ENCODE peak calls at places on chromosomes 4 and X, in six cellular contexts. T is GM23248, L is GM23338, N is PC-9, Q is HCT116, F is hepatocyte. G is an unnamed sample.

GRCh38 chr4:109052699-109053656 is 249.5 kb downstream of the COL25A1 start:
- DNase-seq in T (no peak), L (no peak), N (no peak), Q (no peak), F (no peak), G (no peak)

GRCh38 chr4:100516225-100516624 is 1.6 kb downstream of the EMCN start:
- DNase-seq in T (peak; percentile 14), L (no peak), N (no peak), Q (no peak), F (no peak), G (no peak)

GRCh38 chr4:20273793-20274192 is 22.1 kb downstream of the SLIT2 start:
- DNase-seq in T (no peak), L (peak; percentile 14), N (no peak), Q (no peak), F (no peak), G (no peak)

GRCh38 chrX:115892787-115893671 is 277.5 kb upstream of the AGTR2 start:
- DNase-seq in T (peak; percentile 17), L (peak; percentile 38), N (peak; percentile 95), Q (peak; percentile 40), F (no peak), G (peak; percentile 44)

GRCh38 chrX:121322159-121322558 is 274.7 kb downstream of the GLUD2 start:
- DNase-seq in T (peak; percentile 4), L (no peak), N (no peak), Q (no peak), F (no peak), G (no peak)

GRCh38 chr4:15729910-15730533 is 27.2 kb downstream of the BST1 start:
- DNase-seq in T (peak; percentile 62), L (peak; percentile 77), N (peak; percentile 54), Q (peak; percentile 19), F (peak; percentile 63), G (peak; percentile 61)

GRCh38 chr4:84708406-84709135 is 125.6 kb downstream of the CDS1 start:
- DNase-seq in T (peak; percentile 39), L (no peak), N (no peak), Q (no peak), F (no peak), G (no peak)

GRCh38 chrX:9790866-9791265 is 4.6 kb downstream of the SHROOM2 start:
- DNase-seq in T (no peak), L (no peak), N (no peak), Q (no peak), F (peak; percentile 19), G (no peak)

GRCh38 chrX:46647251-46647650 is 73.7 kb downstream of the CHST7 start:
- DNase-seq in T (peak; percentile 24), L (peak; percentile 7), N (no peak), Q (no peak), F (no peak), G (no peak)

GRCh38 chr4:169256101-169256612 is 14.6 kb downstream of the SH3RF1 start:
- DNase-seq in T (peak; percentile 80), L (no peak), N (no peak), Q (no peak), F (no peak), G (no peak)

GRCh38 chr4:184255361-184255760 is 37.7 kb upstream of the ENPP6 start:
- DNase-seq in T (no peak), L (no peak), N (no peak), Q (no peak), F (no peak), G (no peak)

GRCh38 chr4:97370581-97370980 is 772.7 kb downstream of the STPG2 start:
- DNase-seq in T (no peak), L (no peak), N (no peak), Q (no peak), F (no peak), G (no peak)

GRCh38 chrX:34654939-34655338 is 2.1 kb downstream of the TMEM47 start:
- DNase-seq in T (peak; percentile 26), L (peak; percentile 49), N (no peak), Q (no peak), F (no peak), G (no peak)

GRCh38 chr4:40446785-40447184 is 111.7 kb downstream of the CHRNA9 start:
- DNase-seq in T (peak; percentile 2), L (no peak), N (no peak), Q (no peak), F (peak; percentile 44), G (no peak)

GRCh38 chr4:173519130-173520101 is 10.6 kb downstream of the HAND2 start:
- DNase-seq in T (peak; percentile 70), L (peak; percentile 45), N (no peak), Q (no peak), F (peak; percentile 69), G (no peak)
- TF ChIP-seq EZH2 in T (no peak), L (peak; percentile 98), N (no peak), Q (no peak), F (no peak), G (no peak)

DNA sequence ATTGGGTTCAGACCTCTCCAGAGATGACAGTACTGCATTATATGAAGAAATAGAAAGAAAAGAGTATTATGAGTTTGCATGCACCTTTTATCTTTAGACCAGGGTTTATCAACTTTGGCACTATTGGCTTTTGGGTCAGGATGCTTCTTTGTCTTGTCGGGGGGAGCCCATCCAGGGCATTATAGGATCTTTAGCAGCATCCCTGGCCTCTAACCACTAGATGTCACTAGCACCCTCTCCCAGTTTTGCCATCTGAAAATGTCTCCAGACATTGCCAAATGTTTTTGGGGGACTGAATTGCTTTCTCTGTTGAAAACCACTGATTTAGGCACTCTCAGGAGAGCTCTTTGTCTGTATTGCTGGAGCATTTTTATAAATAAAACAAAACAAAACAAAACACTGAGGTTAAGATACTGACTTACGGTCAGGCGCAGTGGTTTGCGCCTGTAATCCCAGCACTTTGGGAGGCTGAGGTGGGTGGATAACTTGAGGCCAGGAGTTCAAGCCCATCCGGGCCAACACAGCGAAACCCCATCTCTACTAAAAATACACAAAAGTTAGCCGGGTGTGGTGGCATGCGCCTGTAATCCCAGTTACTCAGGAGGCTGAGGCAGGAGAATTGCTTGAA is 23.6 kb downstream of the CA5B start:
- DNase-seq in T (peak; percentile 44), L (peak; percentile 70), N (no peak), Q (no peak), F (peak; percentile 53), G (peak; percentile 20)
- H3K9me2 ChIP-seq in T (no peaks in the 10 kb centered on the region), L (no peaks in the 10 kb centered on the region), N (no peaks in the 10 kb centered on the region), Q (no peaks in the 10 kb centered on the region), F (no peaks in the 10 kb centered on the region), G (no peaks in the 10 kb centered on the region)

GRCh38 chr4:55348436-55348835 is 2.4 kb downstream of the SRD5A3 start:
- DNase-seq in T (peak; percentile 68), L (no peak), N (peak; percentile 37), Q (no peak), F (no peak), G (no peak)
- H3K4me3 ChIP-seq in T (peak overlapping the region; percentile 84), L (no peak overlapping the region), N (no peak overlapping the region), Q (no peak overlapping the region), F (no peak overlapping the region), G (no peak overlapping the region)

DNA sequence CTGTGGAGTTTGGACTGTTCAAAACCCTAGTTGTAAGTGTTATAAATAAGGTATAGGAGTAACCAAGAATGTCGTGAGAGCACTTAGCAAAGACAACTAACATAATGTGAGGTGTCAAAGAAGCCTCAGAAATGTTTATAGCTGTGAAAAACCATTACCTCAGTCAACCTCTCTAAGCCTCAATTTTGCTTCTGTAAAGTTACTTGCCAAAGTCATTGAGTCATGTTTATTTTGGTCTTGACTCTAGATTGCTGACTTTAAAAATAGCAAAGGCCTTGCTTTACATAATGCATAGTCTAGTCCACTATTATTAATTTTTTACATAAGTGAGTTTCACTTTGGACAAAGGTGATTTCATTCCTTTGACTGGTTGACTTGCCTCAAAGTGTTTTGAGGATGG is 257.6 kb upstream of the CXXC4 start:
- DNase-seq in T (no peak), L (no peak), N (no peak), Q (no peak), F (no peak), G (peak; percentile 46)
- TF ChIP-seq EZH2 in T (no peak), L (no peak), N (no peak), Q (no peak), F (no peak), G (no peak)

G was measured in MM.1S.